ENCODE peak calls at places on chromosomes 13 and 19, in eight cellular contexts. C is HS-27A, G is midbrain, V is cardiac fibroblast, U is fibroblast of mammary gland, A is WTC11, Z is fibroblast of villous mesenchyme, L is NCI-H2081. S is an unnamed sample.

GRCh38 chr19:46945668-46946067 is 74.0 kb upstream of the NPAS1 start:
- DNase-seq in C (no peak), G (peak; percentile 42), V (peak; percentile 61), U (peak; percentile 49), A (no peak), Z (no peak), L (no peak), S (no peak)

GRCh38 chr13:97223711-97224461 is 1.8 kb downstream of the MBNL2 start:
- DNase-seq in C (peak; percentile 79), G (peak; percentile 81), V (peak; percentile 95), U (peak; percentile 96), A (no peak), Z (peak; percentile 97), L (peak; percentile 67), S (peak; percentile 82)

GRCh38 chr13:74128171-74128767 is 5.9 kb downstream of the KLF12 start:
- DNase-seq in C (no peak), G (no peak), V (peak; percentile 62), U (peak; percentile 38), A (no peak), Z (peak; percentile 16), L (no peak), S (no peak)

GRCh38 chr13:66992183-66992582 is 238.0 kb downstream of the PCDH9 start:
- DNase-seq in C (peak; percentile 7), G (peak; percentile 58), V (peak; percentile 65), U (no peak), A (no peak), Z (peak; percentile 3), L (peak; percentile 56), S (no peak)

GRCh38 chr19:5293607-5294089 is 47.0 kb downstream of the PTPRS start:
- DNase-seq in C (no peak), G (peak; percentile 5), V (peak; percentile 41), U (peak; percentile 33), A (peak; percentile 73), Z (peak; percentile 41), L (no peak), S (peak; percentile 83)

GRCh38 chr13:94431569-94431968 is 47.9 kb downstream of the DCT start:
- DNase-seq in C (no peak), G (no peak), V (peak; percentile 70), U (peak; percentile 43), A (no peak), Z (no peak), L (no peak), S (no peak)

GRCh38 chr13:44068737-44069136 is 189.0 kb downstream of the LACC1 start:
- DNase-seq in C (peak; percentile 14), G (no peak), V (peak; percentile 59), U (peak; percentile 82), A (no peak), Z (peak; percentile 40), L (peak; percentile 8), S (no peak)

GRCh38 chr19:48111280-48111679 is 663 bp upstream of the PLA2G4C start:
- DNase-seq in C (no peak), G (no peak), V (no peak), U (no peak), A (peak; percentile 33), Z (no peak), L (no peak), S (no peak)

GRCh38 chr13:75864718-75865117 is 228.6 kb downstream of the LMO7 start:
- DNase-seq in C (no peak), G (no peak), V (peak; percentile 63), U (peak; percentile 74), A (no peak), Z (peak; percentile 96), L (no peak), S (no peak)

GRCh38 chr19:17938092-17938845 is 5.5 kb downstream of the CCDC124 start:
- DNase-seq in C (no peak), G (peak; percentile 77), V (peak; percentile 80), U (peak; percentile 93), A (peak; percentile 85), Z (peak; percentile 66), L (peak; percentile 48), S (peak; percentile 89)

GRCh38 chr13:111844222-111844671 is 222.7 kb upstream of the SOX1 start:
- DNase-seq in C (no peak), G (no peak), V (no peak), U (no peak), A (no peak), Z (no peak), L (no peak), S (peak; percentile 32)

GRCh38 chr19:18663940-18664530 is 19.4 kb upstream of the CRTC1 start:
- DNase-seq in C (no peak), G (no peak), V (no peak), U (no peak), A (no peak), Z (no peak), L (no peak), S (peak; percentile 59)

GRCh38 chr13:98664047-98664446 is 87.1 kb upstream of the STK24 start:
- DNase-seq in C (no peak), G (no peak), V (no peak), U (peak; percentile 89), A (no peak), Z (no peak), L (no peak), S (no peak)

GRCh38 chr19:13154911-13155471 is 4.8 kb downstream of the IER2 start:
- DNase-seq in C (no peak), G (no peak), V (no peak), U (peak; percentile 58), A (peak; percentile 94), Z (peak; percentile 67), L (peak; percentile 71), S (peak; percentile 90)

GRCh38 chr13:42847891-42848663 is 66.7 kb downstream of the FAM216B start:
- DNase-seq in C (no peak), G (no peak), V (peak; percentile 60), U (peak; percentile 96), A (no peak), Z (no peak), L (no peak), S (no peak)

GRCh38 chr13:72383646-72384045 is 343.8 kb downstream of the MZT1 start:
- DNase-seq in C (no peak), G (no peak), V (no peak), U (no peak), A (no peak), Z (no peak), L (no peak), S (no peak)

GRCh38 chr19:37935341-37935740 is 28.3 kb downstream of the SIPA1L3 start:
- DNase-seq in C (no peak), G (no peak), V (no peak), U (no peak), A (no peak), Z (no peak), L (no peak), S (no peak)

GRCh38 chr13:28641600-28641926 is 17.4 kb upstream of the POMP start:
- DNase-seq in C (no peak), G (no peak), V (no peak), U (no peak), A (no peak), Z (peak; percentile 86), L (no peak), S (no peak)

GRCh38 chr19:31980851-31981250 is 364.6 kb upstream of the ZNF507 start:
- DNase-seq in C (no peak), G (no peak), V (no peak), U (no peak), A (no peak), Z (no peak), L (no peak), S (no peak)

GRCh38 chr19:23263870-23264590 is 13.8 kb upstream of the ZNF724 start:
- DNase-seq in C (no peak), G (no peak), V (no peak), U (peak; percentile 43), A (no peak), Z (no peak), L (no peak), S (no peak)

GRCh38 chr13:107365466-107366215 is 797.7 kb upstream of the ARGLU1 start:
- DNase-seq in C (no peak), G (no peak), V (peak; percentile 40), U (peak; percentile 33), A (no peak), Z (peak; percentile 61), L (no peak), S (no peak)

GRCh38 chr19:17777840-17778620 is 16.9 kb upstream of the B3GNT3 start:
- DNase-seq in C (no peak), G (no peak), V (peak; percentile 43), U (peak; percentile 47), A (peak; percentile 96), Z (peak; percentile 30), L (no peak), S (peak; percentile 93)

GRCh38 chr19:585551-586110 is 4.0 kb upstream of the HCN2 start:
- DNase-seq in C (no peak), G (no peak), V (no peak), U (no peak), A (no peak), Z (no peak), L (no peak), S (no peak)

GRCh38 chr13:75889427-75889826 is 253.3 kb downstream of the LMO7 start:
- DNase-seq in C (no peak), G (no peak), V (no peak), U (no peak), A (no peak), Z (no peak), L (no peak), S (no peak)

GRCh38 chr19:31096930-31097329 is 252.3 kb downstream of the TSHZ3 start:
- DNase-seq in C (no peak), G (no peak), V (peak; percentile 38), U (peak; percentile 4), A (no peak), Z (no peak), L (no peak), S (no peak)

GRCh38 chr19:48363500-48363809 is 285 bp downstream of the TMEM143 start:
- DNase-seq in C (no peak), G (no peak), V (no peak), U (peak; percentile 11), A (no peak), Z (no peak), L (no peak), S (no peak)

GRCh38 chr19:51712461-51713081 is 11.2 kb downstream of the HAS1 start:
- DNase-seq in C (no peak), G (no peak), V (peak; percentile 67), U (peak; percentile 55), A (peak; percentile 66), Z (peak; percentile 54), L (no peak), S (peak; percentile 75)

GRCh38 chr19:5691930-5692784 is 2.1 kb downstream of the RPL36 start:
- DNase-seq in C (no peak), G (no peak), V (no peak), U (peak; percentile 43), A (no peak), Z (peak; percentile 15), L (no peak), S (no peak)

GRCh38 chr19:10085641-10086031 is 481 bp upstream of the SHFL start:
- DNase-seq in C (no peak), G (no peak), V (no peak), U (no peak), A (no peak), Z (no peak), L (no peak), S (no peak)

S was measured in islet precursor cell.